ENCODE peak calls at places on chromosomes 5 and 9, in eight cellular contexts. One of them, this sample, is unnamed.

GRCh38 chr9:133558191-133559126 is 24.0 kb downstream of the ADAMTSL2 start:
- DNase-seq in GM10248: peak; percentile 87
- DNase-seq in stimulated activated CD4-positive, alpha-beta T cell treated with anti-CD3 and anti-CD28 coated beads, TNF-alpha, amount 100 ng/mL, for 24 hours: peak; percentile 17
- DNase-seq in EL: peak; percentile 90
- DNase-seq in lower lobe of right lung: no peak
- DNase-seq in NCI-H2081: no peak
- DNase-seq in NAMALWA: peak; percentile 77
- DNase-seq in kidney tubule cell: peak; percentile 23
- DNase-seq in this sample: peak; percentile 38

GRCh38 chr9:124868511-124869465 is 6.9 kb downstream of the ARPC5L start:
- DNase-seq in NCI-H2081: peak; percentile 79
- DNase-seq in GM10248: peak; percentile 94
- DNase-seq in kidney tubule cell: peak; percentile 93
- DNase-seq in stimulated activated CD4-positive, alpha-beta T cell treated with anti-CD3 and anti-CD28 coated beads, TNF-alpha, amount 100 ng/mL, for 24 hours: peak; percentile 82
- DNase-seq in NAMALWA: peak; percentile 94
- DNase-seq in lower lobe of right lung: peak; percentile 91
- DNase-seq in EL: peak; percentile 86
- DNase-seq in this sample: peak; percentile 87

GRCh38 chr5:115033861-115034260 is 135.8 kb downstream of the TRIM36 start:
- DNase-seq in lower lobe of right lung: no peak
- DNase-seq in NCI-H2081: no peak
- DNase-seq in EL: peak; percentile 22
- DNase-seq in GM10248: no peak
- DNase-seq in stimulated activated CD4-positive, alpha-beta T cell treated with anti-CD3 and anti-CD28 coated beads, TNF-alpha, amount 100 ng/mL, for 24 hours: no peak
- DNase-seq in NAMALWA: peak; percentile 21
- DNase-seq in kidney tubule cell: no peak
- DNase-seq in this sample: no peak

GRCh38 chr9:135376511-135377173 is 102.9 kb upstream of the PPP1R26 start:
- DNase-seq in GM10248: no peak
- DNase-seq in NCI-H2081: no peak
- DNase-seq in stimulated activated CD4-positive, alpha-beta T cell treated with anti-CD3 and anti-CD28 coated beads, TNF-alpha, amount 100 ng/mL, for 24 hours: no peak
- DNase-seq in lower lobe of right lung: no peak
- DNase-seq in kidney tubule cell: no peak
- DNase-seq in NAMALWA: no peak
- DNase-seq in EL: no peak
- DNase-seq in this sample: no peak

GRCh38 chr9:98707158-98708102 is 1.3 kb downstream of the GABBR2 start:
- DNase-seq in NAMALWA: no peak
- DNase-seq in GM10248: peak; percentile 49
- DNase-seq in stimulated activated CD4-positive, alpha-beta T cell treated with anti-CD3 and anti-CD28 coated beads, TNF-alpha, amount 100 ng/mL, for 24 hours: no peak
- DNase-seq in EL: peak; percentile 83
- DNase-seq in lower lobe of right lung: peak; percentile 54
- DNase-seq in NCI-H2081: peak; percentile 55
- DNase-seq in kidney tubule cell: peak; percentile 74
- DNase-seq in this sample: no peak

GRCh38 chr5:33371660-33372059 is 69.1 kb upstream of the TARS1 start:
- DNase-seq in GM10248: no peak
- DNase-seq in lower lobe of right lung: no peak
- DNase-seq in kidney tubule cell: no peak
- DNase-seq in stimulated activated CD4-positive, alpha-beta T cell treated with anti-CD3 and anti-CD28 coated beads, TNF-alpha, amount 100 ng/mL, for 24 hours: no peak
- DNase-seq in NCI-H2081: no peak
- DNase-seq in EL: peak; percentile 43
- DNase-seq in NAMALWA: no peak
- DNase-seq in this sample: no peak

GRCh38 chr9:71285191-71285656 is 163.8 kb upstream of the TRPM3 start:
- DNase-seq in lower lobe of right lung: no peak
- DNase-seq in GM10248: peak; percentile 28
- DNase-seq in EL: peak; percentile 59
- DNase-seq in kidney tubule cell: peak; percentile 67
- DNase-seq in NAMALWA: peak; percentile 78
- DNase-seq in NCI-H2081: peak; percentile 87
- DNase-seq in stimulated activated CD4-positive, alpha-beta T cell treated with anti-CD3 and anti-CD28 coated beads, TNF-alpha, amount 100 ng/mL, for 24 hours: peak; percentile 6
- DNase-seq in this sample: peak; percentile 5

GRCh38 chr5:157449011-157449723 is 10.8 kb upstream of the NIPAL4 start:
- DNase-seq in NAMALWA: no peak
- DNase-seq in lower lobe of right lung: no peak
- DNase-seq in NCI-H2081: peak; percentile 62
- DNase-seq in GM10248: no peak
- DNase-seq in EL: no peak
- DNase-seq in stimulated activated CD4-positive, alpha-beta T cell treated with anti-CD3 and anti-CD28 coated beads, TNF-alpha, amount 100 ng/mL, for 24 hours: no peak
- DNase-seq in kidney tubule cell: no peak
- DNase-seq in this sample: no peak

GRCh38 chr5:128062172-128062746 is 21.3 kb upstream of the SLC12A2 start:
- DNase-seq in lower lobe of right lung: no peak
- DNase-seq in GM10248: no peak
- DNase-seq in kidney tubule cell: peak; percentile 83
- DNase-seq in EL: peak; percentile 70
- DNase-seq in NAMALWA: no peak
- DNase-seq in stimulated activated CD4-positive, alpha-beta T cell treated with anti-CD3 and anti-CD28 coated beads, TNF-alpha, amount 100 ng/mL, for 24 hours: no peak
- DNase-seq in NCI-H2081: no peak
- DNase-seq in this sample: no peak

GRCh38 chr9:83154087-83154736 is 91.3 kb upstream of the RASEF start:
- DNase-seq in kidney tubule cell: peak; percentile 88
- DNase-seq in NAMALWA: no peak
- DNase-seq in GM10248: no peak
- DNase-seq in NCI-H2081: no peak
- DNase-seq in EL: peak; percentile 37
- DNase-seq in stimulated activated CD4-positive, alpha-beta T cell treated with anti-CD3 and anti-CD28 coated beads, TNF-alpha, amount 100 ng/mL, for 24 hours: no peak
- DNase-seq in lower lobe of right lung: no peak
- DNase-seq in this sample: no peak

GRCh38 chr5:170857066-170857465 is 4.8 kb upstream of the RANBP17 start:
- DNase-seq in GM10248: no peak
- DNase-seq in NAMALWA: no peak
- DNase-seq in NCI-H2081: no peak
- DNase-seq in kidney tubule cell: no peak
- DNase-seq in lower lobe of right lung: no peak
- DNase-seq in stimulated activated CD4-positive, alpha-beta T cell treated with anti-CD3 and anti-CD28 coated beads, TNF-alpha, amount 100 ng/mL, for 24 hours: no peak
- DNase-seq in EL: no peak
- DNase-seq in this sample: no peak

This sample was measured in GM18507.